ENCODE peak calls at places on chromosomes 12 and 14, in six cellular contexts. One of them, this sample, is unnamed.

GRCh38 chr12:59111873-59112272 is 191.6 kb upstream of the LRIG3 start:
- DNase-seq in D341Med: no peak
- DNase-seq in WTC11: no peak
- DNase-seq in cardiac fibroblast: no peak
- DNase-seq in M059J: no peak
- DNase-seq in CD4-positive, alpha-beta memory T cell: no peak
- DNase-seq in this sample: no peak

GRCh38 chr12:71070416-71071155 is 87.2 kb downstream of the TSPAN8 start:
- DNase-seq in cardiac fibroblast: no peak
- DNase-seq in D341Med: no peak
- DNase-seq in CD4-positive, alpha-beta memory T cell: no peak
- DNase-seq in M059J: no peak
- DNase-seq in WTC11: no peak
- DNase-seq in this sample: no peak

GRCh38 chr14:32364941-32365340 is 35.8 kb downstream of the AKAP6 start:
- DNase-seq in cardiac fibroblast: no peak
- DNase-seq in M059J: no peak
- DNase-seq in CD4-positive, alpha-beta memory T cell: no peak
- DNase-seq in WTC11: no peak
- DNase-seq in D341Med: no peak
- DNase-seq in this sample: no peak

GRCh38 chr12:80777587-80777986 is 60.9 kb downstream of the MYF5 start:
- DNase-seq in cardiac fibroblast: no peak
- DNase-seq in D341Med: no peak
- DNase-seq in M059J: no peak
- DNase-seq in WTC11: no peak
- DNase-seq in CD4-positive, alpha-beta memory T cell: no peak
- DNase-seq in this sample: peak

GRCh38 chr12:53255993-53256392 is 12.1 kb upstream of the ESPL1 start:
- DNase-seq in WTC11: no peak
- DNase-seq in D341Med: no peak
- DNase-seq in cardiac fibroblast: no peak
- DNase-seq in M059J: no peak
- DNase-seq in CD4-positive, alpha-beta memory T cell: no peak
- DNase-seq in this sample: no peak

GRCh38 chr12:31117203-31118011 is 43.7 kb downstream of the DDX11 start:
- DNase-seq in WTC11: peak
- DNase-seq in CD4-positive, alpha-beta memory T cell: peak
- DNase-seq in M059J: peak
- DNase-seq in cardiac fibroblast: peak
- DNase-seq in D341Med: peak
- DNase-seq in this sample: peak

GRCh38 chr14:89915114-89915878 is 39.2 kb downstream of the EFCAB11 start:
- DNase-seq in M059J: peak
- DNase-seq in cardiac fibroblast: peak
- DNase-seq in WTC11: peak
- DNase-seq in D341Med: peak
- DNase-seq in CD4-positive, alpha-beta memory T cell: peak
- DNase-seq in this sample: peak

GRCh38 chr14:105312973-105313372 is 1.6 kb upstream of the PACS2 start:
- DNase-seq in WTC11: no peak
- DNase-seq in M059J: no peak
- DNase-seq in D341Med: peak
- DNase-seq in CD4-positive, alpha-beta memory T cell: no peak
- DNase-seq in cardiac fibroblast: no peak
- DNase-seq in this sample: no peak

GRCh38 chr12:92208613-92209121 is 63.0 kb upstream of the BTG1 start:
- DNase-seq in M059J: peak
- DNase-seq in D341Med: peak
- DNase-seq in WTC11: no peak
- DNase-seq in cardiac fibroblast: peak
- DNase-seq in CD4-positive, alpha-beta memory T cell: peak
- DNase-seq in this sample: no peak

GRCh38 chr12:26088999-26089398 is 35.8 kb downstream of the BHLHE41 start:
- DNase-seq in cardiac fibroblast: no peak
- DNase-seq in M059J: no peak
- DNase-seq in CD4-positive, alpha-beta memory T cell: no peak
- DNase-seq in D341Med: no peak
- DNase-seq in WTC11: no peak
- DNase-seq in this sample: peak

GRCh38 chr14:36518031-36518585 is 1.9 kb downstream of the NKX2-1 start:
- DNase-seq in WTC11: no peak
- DNase-seq in M059J: no peak
- DNase-seq in D341Med: peak
- DNase-seq in cardiac fibroblast: no peak
- DNase-seq in CD4-positive, alpha-beta memory T cell: no peak
- DNase-seq in this sample: no peak

GRCh38 chr14:46018846-46019420 is 632.6 kb downstream of the RPL10L start:
- DNase-seq in cardiac fibroblast: no peak
- DNase-seq in D341Med: no peak
- DNase-seq in M059J: no peak
- DNase-seq in CD4-positive, alpha-beta memory T cell: no peak
- DNase-seq in WTC11: no peak
- DNase-seq in this sample: no peak

GRCh38 chr12:93748672-93749403 is 71.7 kb downstream of the CRADD start:
- DNase-seq in M059J: no peak
- DNase-seq in D341Med: no peak
- DNase-seq in WTC11: no peak
- DNase-seq in cardiac fibroblast: no peak
- DNase-seq in CD4-positive, alpha-beta memory T cell: no peak
- DNase-seq in this sample: no peak

GRCh38 chr12:80183939-80184338 is 84.6 kb downstream of the OTOGL start:
- DNase-seq in D341Med: no peak
- DNase-seq in M059J: peak
- DNase-seq in CD4-positive, alpha-beta memory T cell: no peak
- DNase-seq in WTC11: no peak
- DNase-seq in cardiac fibroblast: peak
- DNase-seq in this sample: no peak

GRCh38 chr14:93156693-93157369 is 27.9 kb downstream of the MOAP1 start:
- DNase-seq in M059J: no peak
- DNase-seq in CD4-positive, alpha-beta memory T cell: no peak
- DNase-seq in D341Med: no peak
- DNase-seq in cardiac fibroblast: no peak
- DNase-seq in WTC11: no peak
- DNase-seq in this sample: no peak

GRCh38 chr14:102796661-102797190 is 19.5 kb downstream of the TRAF3 start:
- DNase-seq in cardiac fibroblast: no peak
- DNase-seq in M059J: no peak
- DNase-seq in D341Med: peak
- DNase-seq in WTC11: no peak
- DNase-seq in CD4-positive, alpha-beta memory T cell: no peak
- DNase-seq in this sample: no peak